ENCODE peak calls at places on chromosome 13, in five cellular contexts. I is cardiac muscle cell, M is IMR-90, F is cardiac fibroblast, N is ascending aorta. W is an unnamed sample.

GRCh38 chr13:41577437-41577836 is 120.1 kb downstream of the RGCC start:
- DNase-seq in I (peak; percentile 71), M (peak; percentile 16), F (peak; percentile 69), N (peak; percentile 31), W (no peak)

GRCh38 chr13:105291987-105292386 is 1243.5 kb downstream of the EFNB2 start:
- DNase-seq in I (no peak), M (no peak), F (no peak), N (no peak), W (no peak)

GRCh38 chr13:67120872-67121531 is 109.1 kb downstream of the PCDH9 start:
- DNase-seq in I (no peak), M (peak; percentile 76), F (no peak), N (no peak), W (no peak)

GRCh38 chr13:98542568-98543379 is 34.1 kb downstream of the STK24 start:
- DNase-seq in I (no peak), M (no peak), F (no peak), N (no peak), W (no peak)

GRCh38 chr13:24281188-24282008 is 28.0 kb upstream of the C1QTNF9 start:
- DNase-seq in I (no peak), M (no peak), F (no peak), N (no peak), W (peak; percentile 62)

GRCh38 chr13:50365683-50366391 is 350.6 kb downstream of the KCNRG start:
- DNase-seq in I (no peak), M (no peak), F (no peak), N (no peak), W (no peak)

GRCh38 chr13:96075953-96076543 is 13.9 kb upstream of the HS6ST3 start:
- DNase-seq in I (peak; percentile 48), M (peak; percentile 23), F (peak; percentile 49), N (no peak), W (no peak)

GRCh38 chr13:19664481-19665230 is 31.2 kb downstream of the MPHOSPH8 start:
- DNase-seq in I (no peak), M (no peak), F (no peak), N (no peak), W (no peak)

GRCh38 chr13:45445053-45445452 is 19.7 kb upstream of the COG3 start:
- DNase-seq in I (no peak), M (no peak), F (no peak), N (no peak), W (no peak)

GRCh38 chr13:38804536-38804935 is 117.7 kb downstream of the FREM2 start:
- DNase-seq in I (peak; percentile 1), M (no peak), F (no peak), N (no peak), W (no peak)

GRCh38 chr13:109787135-109787954 is 962 bp upstream of the IRS2 start:
- DNase-seq in I (peak; percentile 56), M (peak; percentile 33), F (peak; percentile 48), N (no peak), W (peak; percentile 78)

GRCh38 chr13:25608181-25608580 is 236.4 kb downstream of the ATP8A2 start:
- DNase-seq in I (no peak), M (no peak), F (no peak), N (no peak), W (no peak)

GRCh38 chr13:40565282-40566148 is 100.9 kb downstream of the FOXO1 start:
- DNase-seq in I (no peak), M (no peak), F (no peak), N (no peak), W (no peak)

GRCh38 chr13:46031581-46032263 is 20.8 kb downstream of the ZC3H13 start:
- DNase-seq in I (no peak), M (peak; percentile 55), F (no peak), N (no peak), W (no peak)

GRCh38 chr13:110644892-110645521 is 29.7 kb downstream of the NAXD start:
- DNase-seq in I (peak; percentile 65), M (peak; percentile 55), F (peak; percentile 63), N (peak; percentile 27), W (no peak)

GRCh38 chr13:85379433-85379832 is 419.8 kb downstream of the SLITRK6 start:
- DNase-seq in I (peak; percentile 5), M (no peak), F (no peak), N (no peak), W (no peak)

GRCh38 chr13:30409911-30410704 is 12.2 kb upstream of the UBE2L5 start:
- DNase-seq in I (peak; percentile 84), M (peak; percentile 85), F (peak; percentile 82), N (no peak), W (peak; percentile 69)

GRCh38 chr13:39688278-39688677 is 32.8 kb downstream of the COG6 start:
- DNase-seq in I (no peak), M (no peak), F (no peak), N (no peak), W (no peak)

GRCh38 chr13:87538366-87539052 is 132.7 kb upstream of the SLITRK5 start:
- DNase-seq in I (no peak), M (no peak), F (no peak), N (no peak), W (no peak)

GRCh38 chr13:75800545-75800944 is 164.4 kb downstream of the LMO7 start:
- DNase-seq in I (no peak), M (no peak), F (no peak), N (no peak), W (no peak)

GRCh38 chr13:44967656-44968451 is 21.4 kb downstream of the NUFIP1 start:
- DNase-seq in I (peak; percentile 68), M (peak; percentile 31), F (peak; percentile 69), N (no peak), W (no peak)

GRCh38 chr13:98315466-98315865 is 138.4 kb upstream of the RNF113B start:
- DNase-seq in I (peak; percentile 35), M (peak; percentile 71), F (peak; percentile 54), N (no peak), W (no peak)

GRCh38 chr13:19561585-19561984 is 253 bp upstream of the TPTE2 start:
- DNase-seq in I (no peak), M (no peak), F (no peak), N (no peak), W (no peak)

GRCh38 chr13:114047358-114047881 is 73.5 kb upstream of the C13orf46 start:
- DNase-seq in I (no peak), M (peak; percentile 43), F (no peak), N (no peak), W (no peak)

GRCh38 chr13:94121686-94122085 is 357.8 kb downstream of the DCT start:
- DNase-seq in I (peak; percentile 69), M (peak; percentile 86), F (peak; percentile 53), N (no peak), W (no peak)

GRCh38 chr13:61339054-61339621 is 76.5 kb downstream of the PCDH20 start:
- DNase-seq in I (no peak), M (no peak), F (no peak), N (no peak), W (no peak)

GRCh38 chr13:28531195-28531955 is 36.4 kb upstream of the FLT1 start:
- DNase-seq in I (peak; percentile 41), M (peak; percentile 30), F (peak; percentile 42), N (no peak), W (no peak)

GRCh38 chr13:83780201-83780600 is 102.1 kb downstream of the SLITRK1 start:
- DNase-seq in I (peak; percentile 63), M (peak; percentile 15), F (peak; percentile 58), N (no peak), W (no peak)

GRCh38 chr13:50419896-50420295 is 404.7 kb downstream of the KCNRG start:
- DNase-seq in I (peak; percentile 49), M (no peak), F (peak; percentile 53), N (no peak), W (no peak)

DNA sequence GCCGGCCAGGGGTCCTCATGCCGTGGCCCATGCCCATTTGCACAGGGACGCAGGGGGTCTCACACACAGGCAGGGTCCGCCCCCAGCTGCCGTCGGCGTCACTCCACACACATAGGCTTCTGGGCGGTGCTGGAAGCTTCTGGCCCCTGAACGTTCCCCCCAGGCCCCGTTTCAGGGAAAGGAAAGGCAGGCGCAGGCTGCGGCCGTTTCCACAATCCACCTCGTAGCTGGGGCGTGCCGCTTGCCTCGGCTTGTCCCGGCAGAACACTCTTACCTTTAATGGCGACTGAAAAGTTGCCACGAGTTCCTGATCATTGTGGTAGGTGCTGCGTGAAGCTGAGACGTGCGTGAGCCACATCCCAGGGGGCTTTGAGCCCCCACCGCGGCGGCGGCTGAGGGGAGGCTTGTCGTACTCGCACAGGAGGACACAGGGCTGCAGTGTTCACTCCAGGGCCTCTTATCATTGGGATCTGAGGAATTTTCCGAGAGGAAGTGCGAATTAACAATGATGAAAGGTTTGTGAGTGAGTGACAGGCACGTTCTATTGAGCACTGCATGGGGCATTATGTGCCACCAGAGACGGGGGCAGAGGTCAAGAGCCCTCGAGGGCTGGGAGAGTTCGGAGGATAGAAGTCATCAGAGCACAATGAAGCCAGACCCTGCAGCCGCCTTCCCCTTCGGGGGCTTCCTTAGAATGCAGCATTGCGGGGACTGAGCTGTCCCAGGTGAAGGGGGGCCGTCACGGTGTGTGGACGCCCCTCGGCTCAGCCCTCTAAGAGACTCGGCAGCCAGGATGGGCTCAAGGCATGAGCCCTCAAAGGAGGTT is 53.6 kb downstream of the MCF2L start:
- DNase-seq in I (peak; percentile 5), M (no peak), F (no peak), N (no peak), W (no peak)
- TF ChIP-seq CTCF in I (no peak), M (no peak), F (no peak), N (no peak), W (no peak)

GRCh38 chr13:21453352-21454089 is 5.6 kb downstream of the ZDHHC20 start:
- DNase-seq in I (no peak), M (no peak), F (no peak), N (no peak), W (no peak)

GRCh38 chr13:21463424-21463823 is 4.3 kb upstream of the ZDHHC20 start:
- DNase-seq in I (no peak), M (no peak), F (no peak), N (no peak), W (no peak)

GRCh38 chr13:21458816-21459701 is at the start of gene ZDHHC20:
- DNase-seq in I (peak; percentile 89), M (peak; percentile 78), F (peak; percentile 90), N (peak; percentile 59), W (peak; percentile 90)

GRCh38 chr13:21458457-21458815 is 667 bp downstream of the ZDHHC20 start:
- DNase-seq in I (no peak), M (no peak), F (no peak), N (no peak), W (no peak)
- H3K4me3 ChIP-seq in I (peak overlapping the region; percentile 82), M (peak overlapping the region; percentile 88), F (peak overlapping the region; percentile 90), N (peak overlapping the region; percentile 93), W (peak overlapping the region; percentile 81)

GRCh38 chr13:36850790-36851438 is 31.9 kb downstream of the RFXAP start:
- DNase-seq in I (peak; percentile 5), M (no peak), F (no peak), N (no peak), W (no peak)
- TF ChIP-seq CTCF in I (peak; percentile 27), M (peak; percentile 28), F (peak; percentile 21), N (peak; percentile 10), W (no peak)

GRCh38 chr13:52793507-52793906 is 53.9 kb upstream of the CNMD start:
- DNase-seq in I (no peak), M (no peak), F (no peak), N (no peak), W (no peak)
- H3K4me3 ChIP-seq in I (no peak overlapping the region), M (no peak overlapping the region), F (no peak overlapping the region), N (no peak overlapping the region), W (no peak overlapping the region)

W was measured in coronary artery.